ENCODE peak calls at places on chromosomes 6 and 20, in seven cellular contexts. T, G, V, L, B, A and I are unnamed samples.
A peak's percentile ranks its signal among the peaks of the same experiment; 100 is the strongest.

GRCh38 chr20:49668181-49668877 is 45.3 kb downstream of the B4GALT5 start:
- DNase-seq in T (no peak), G (no peak), V (peak; percentile 37), L (no peak), B (no peak), A (peak; percentile 96), I (no peak)

GRCh38 chr6:147911686-147912085 is 403.2 kb downstream of the SAMD5 start:
- DNase-seq in T (no peak), G (no peak), V (no peak), L (no peak), B (no peak), A (no peak), I (no peak)

GRCh38 chr6:134546962-134547645 is 229.2 kb upstream of the SGK1 start:
- DNase-seq in T (no peak), G (no peak), V (no peak), L (no peak), B (no peak), A (no peak), I (no peak)

GRCh38 chr6:163626073-163626867 is 211.8 kb downstream of the QKI start:
- DNase-seq in T (no peak), G (peak; percentile 2), V (no peak), L (no peak), B (no peak), A (no peak), I (peak; percentile 21)

GRCh38 chr6:166955121-166955864 is 1.1 kb downstream of the RNASET2 start:
- DNase-seq in T (peak; percentile 44), G (no peak), V (no peak), L (peak; percentile 3), B (no peak), A (peak; percentile 78), I (no peak)

GRCh38 chr6:6781172-6781876 is 192.8 kb downstream of the LY86 start:
- DNase-seq in T (no peak), G (peak; percentile 74), V (no peak), L (peak; percentile 53), B (peak; percentile 88), A (no peak), I (peak; percentile 67)

GRCh38 chr6:151014404-151015150 is 149.1 kb downstream of the MTHFD1L start:
- DNase-seq in T (peak; percentile 84), G (peak; percentile 74), V (no peak), L (peak; percentile 78), B (peak; percentile 74), A (peak; percentile 77), I (peak; percentile 49)

GRCh38 chr20:36572701-36573102 is 695 bp upstream of the TGIF2 start:
- DNase-seq in T (peak; percentile 58), G (no peak), V (no peak), L (peak; percentile 19), B (peak; percentile 37), A (peak; percentile 63), I (peak; percentile 20)

GRCh38 chr6:49826743-49827406 is 39.5 kb downstream of the CRISP1 start:
- DNase-seq in T (no peak), G (no peak), V (no peak), L (no peak), B (no peak), A (peak; percentile 33), I (no peak)

GRCh38 chr6:35054106-35054742 is 86.9 kb downstream of the TCP11 start:
- DNase-seq in T (no peak), G (no peak), V (no peak), L (no peak), B (peak; percentile 24), A (no peak), I (no peak)
- H3K4me3 ChIP-seq in T (no peak overlapping the region), G (no peak overlapping the region), V (no peak overlapping the region), L (no peak overlapping the region), B (no peak overlapping the region), A (no peak overlapping the region), I (no peak overlapping the region)

DNA sequence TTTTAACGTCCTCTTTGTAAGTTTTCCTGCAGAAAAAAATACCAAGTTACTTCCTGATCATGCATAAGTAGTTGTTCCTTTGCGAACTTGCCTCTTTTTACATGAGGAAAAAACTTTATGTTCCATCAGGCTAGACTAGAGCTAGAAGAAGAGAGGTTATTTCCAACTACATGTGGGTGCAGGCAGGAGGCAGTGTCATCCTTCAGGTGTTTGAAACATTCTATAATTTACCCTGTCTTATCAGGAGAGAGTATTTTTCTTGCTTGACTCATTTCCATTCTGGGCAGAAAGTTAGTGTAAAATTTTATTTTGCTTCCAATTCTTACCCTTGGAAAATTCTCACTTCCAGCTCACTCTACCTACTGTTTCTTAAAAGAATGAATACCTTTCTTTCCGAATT is 28.5 kb upstream of the EPHA7 start:
- DNase-seq in T (peak; percentile 24), G (no peak), V (no peak), L (no peak), B (no peak), A (no peak), I (no peak)
- TF ChIP-seq CTCF in T (peak; percentile 56), G (no peak), V (no peak), L (no peak), B (no peak), A (no peak), I (no peak)

GRCh38 chr20:63735859-63736718 is at the start of gene LIME1:
- DNase-seq in T (no peak), G (no peak), V (no peak), L (no peak), B (no peak), A (peak; percentile 87), I (no peak)

GRCh38 chr20:63737690-63737939 is 1.2 kb downstream of the LIME1 start:
- DNase-seq in T (peak; percentile 64), G (no peak), V (no peak), L (no peak), B (no peak), A (no peak), I (no peak)

GRCh38 chr20:63737940-63738686 is 1.5 kb upstream of the SLC2A4RG start:
- DNase-seq in T (peak; percentile 38), G (no peak), V (no peak), L (no peak), B (no peak), A (peak; percentile 70), I (no peak)

GRCh38 chr20:63738687-63739128 is 868 bp upstream of the SLC2A4RG start:
- DNase-seq in T (peak; percentile 82), G (no peak), V (no peak), L (no peak), B (peak; percentile 25), A (peak; percentile 48), I (peak; percentile 12)

GRCh38 chr20:63736893-63737689 is 627 bp downstream of the LIME1 start:
- DNase-seq in T (no peak), G (no peak), V (no peak), L (no peak), B (no peak), A (peak; percentile 77), I (no peak)
- H3K4me3 ChIP-seq in T (peak overlapping the region; percentile 63), G (no peak overlapping the region), V (peak overlapping the region; percentile 93), L (no peak overlapping the region), B (no peak overlapping the region), A (peak overlapping the region; percentile 69), I (no peak overlapping the region)

DNA sequence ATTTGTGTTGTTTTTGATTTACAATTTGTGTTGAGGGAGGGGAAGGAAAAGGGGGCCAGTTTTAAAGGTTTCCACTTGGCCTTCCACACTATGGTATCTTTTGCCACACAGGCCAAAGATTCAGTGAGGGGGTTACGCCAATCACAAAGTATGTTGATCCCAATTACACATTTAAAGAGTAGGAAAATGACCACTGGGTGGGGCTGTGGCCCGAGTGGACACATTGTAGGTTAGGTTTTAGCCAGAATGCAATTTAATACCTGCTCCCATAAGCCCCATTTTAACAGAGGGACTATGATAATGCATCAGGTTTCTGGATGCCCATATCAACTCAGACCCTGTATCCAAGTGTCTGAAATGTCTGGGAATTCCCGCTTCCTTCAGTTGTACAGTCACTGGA is 15.6 kb downstream of the VGLL2 start:
- DNase-seq in T (peak; percentile 54), G (no peak), V (no peak), L (no peak), B (peak; percentile 17), A (no peak), I (no peak)
- TF ChIP-seq CTCF in T (peak; percentile 63), G (no peak), V (no peak), L (peak; percentile 25), B (peak; percentile 42), A (peak; percentile 10), I (no peak)